ENCODE peak calls at places on chromosomes 5 and 9, in five cellular contexts. J is HCEC 1CT; B is neural progenitor cell; P is pons; O is activated naive CD8-positive, alpha-beta T cell treated with anti-CD3 and anti-CD28 coated beads, Interleukin-2, amount 50 U/mL, for 24 hours. T is an unnamed sample.

GRCh38 chr5:120803282-120803681 is 339.2 kb downstream of the PRR16 start:
- DNase-seq in O (no peak), P (peak; percentile 46), B (no peak), J (peak; percentile 57), T (peak; percentile 40)

GRCh38 chr5:80083115-80083890 is 48.2 kb downstream of the THBS4 start:
- DNase-seq in O (peak; percentile 19), J (peak; percentile 82), P (peak; percentile 89), B (peak; percentile 87), T (peak; percentile 79)

GRCh38 chr5:171647900-171648253 is 137.7 kb upstream of the SMIM23 start:
- DNase-seq in O (no peak), B (no peak), J (no peak), P (no peak), T (no peak)

GRCh38 chr9:122118343-122119165 is 25.4 kb upstream of the TTLL11 start:
- DNase-seq in P (no peak), B (no peak), J (no peak), O (no peak), T (no peak)

GRCh38 chr9:79292731-79293280 is 279.0 kb upstream of the TLE4 start:
- DNase-seq in P (no peak), J (no peak), O (no peak), B (no peak), T (no peak)

GRCh38 chr5:177468329-177469058 is 4.9 kb downstream of the DBN1 start:
- DNase-seq in O (no peak), J (no peak), B (no peak), P (no peak), T (peak; percentile 86)

GRCh38 chr9:134215709-134216448 is 51.5 kb upstream of the RNU6ATAC start:
- DNase-seq in O (no peak), J (no peak), B (no peak), P (peak; percentile 57), T (peak; percentile 32)

GRCh38 chr9:121289554-121290370 is 21.8 kb downstream of the GSN start:
- DNase-seq in B (no peak), O (no peak), P (peak; percentile 60), J (peak; percentile 20), T (no peak)

GRCh38 chr5:96566775-96567174 is 95.4 kb upstream of the CAST start:
- DNase-seq in J (no peak), P (no peak), B (no peak), O (no peak), T (no peak)

GRCh38 chr9:27310582-27310981 is 13.6 kb upstream of the EQTN start:
- DNase-seq in B (peak; percentile 43), O (no peak), P (no peak), J (no peak), T (no peak)

GRCh38 chr9:113876806-113877236 is 712 bp downstream of the ZNF618 start:
- DNase-seq in B (peak; percentile 29), O (no peak), P (peak; percentile 23), J (peak; percentile 28), T (no peak)

GRCh38 chr9:15155826-15156225 is 151.2 kb downstream of the TTC39B start:
- DNase-seq in P (peak; percentile 13), O (no peak), B (no peak), J (no peak), T (no peak)

GRCh38 chr5:172485511-172486202 is 31.3 kb upstream of the SH3PXD2B start:
- DNase-seq in O (no peak), B (no peak), P (no peak), J (no peak), T (no peak)

GRCh38 chr9:79143211-79143610 is 428.6 kb upstream of the TLE4 start:
- DNase-seq in J (no peak), B (no peak), P (no peak), O (no peak), T (no peak)

GRCh38 chr9:93677641-93678136 is 101.3 kb downstream of the PHF2 start:
- DNase-seq in O (no peak), J (no peak), B (no peak), P (no peak), T (no peak)

GRCh38 chr5:91175708-91176107 is 207.4 kb downstream of the ARRDC3 start:
- DNase-seq in B (no peak), P (no peak), O (no peak), J (no peak), T (no peak)

GRCh38 chr5:135393691-135394090 is 5.3 kb downstream of the MACROH2A1 start:
- DNase-seq in J (peak; percentile 11), O (no peak), B (no peak), P (no peak), T (peak; percentile 60)

GRCh38 chr5:26757941-26758340 is 280.4 kb downstream of the CDH9 start:
- DNase-seq in P (no peak), O (no peak), B (no peak), J (peak; percentile 59), T (no peak)

GRCh38 chr5:368162-369084 is 46.9 kb downstream of the AHRR start:
- DNase-seq in O (peak; percentile 48), J (peak; percentile 89), B (no peak), P (peak; percentile 27), T (peak; percentile 97)

GRCh38 chr9:93077367-93077766 is 18.6 kb upstream of the CARD19 start:
- DNase-seq in O (no peak), J (no peak), B (no peak), P (no peak), T (no peak)

GRCh38 chr9:106878943-106879916 is 16.3 kb downstream of the ZNF462 start:
- DNase-seq in P (peak; percentile 76), B (peak; percentile 74), J (peak; percentile 91), O (no peak), T (peak; percentile 79)

GRCh38 chr9:113521693-113522260 is 58.2 kb downstream of the RGS3 start:
- DNase-seq in B (no peak), P (no peak), O (no peak), J (no peak), T (no peak)

GRCh38 chr5:67561145-67561932 is 364.7 kb upstream of the CD180 start:
- DNase-seq in P (no peak), J (peak; percentile 25), O (no peak), B (no peak), T (no peak)

GRCh38 chr9:5799314-5799713 is 33.6 kb downstream of the ERMP1 start:
- DNase-seq in O (no peak), J (peak; percentile 49), B (peak; percentile 21), P (peak; percentile 83), T (peak; percentile 53)

GRCh38 chr9:76353280-76353679 is 40.9 kb downstream of the RFK start:
- DNase-seq in P (no peak), B (no peak), J (no peak), O (no peak), T (peak; percentile 13)

GRCh38 chr5:68353624-68354023 is 138.1 kb downstream of the PIK3R1 start:
- DNase-seq in B (no peak), O (no peak), P (no peak), J (no peak), T (no peak)

GRCh38 chr9:71737455-71737854 is 30.9 kb downstream of the CEMIP2 start:
- DNase-seq in P (no peak), O (no peak), B (no peak), J (no peak), T (peak; percentile 40)

GRCh38 chr9:128886211-128886826 is 4.4 kb downstream of the LRRC8A start:
- DNase-seq in J (no peak), O (no peak), P (no peak), B (no peak), T (no peak)

T was measured in EL.